ENCODE peak calls at places on chromosome 1, in six cellular contexts. Q is mesenchymal stem cell, O is neuronal stem cell, B is trophoblast cell, T is IMR-90, D is H9. K is an unnamed sample.

GRCh38 chr1:15543589-15544568 is 17.2 kb downstream of the DNAJC16 start:
- DNase-seq in B (no peak), D (no peak), Q (peak; percentile 50), O (no peak), T (peak; percentile 67), K (no peak)

GRCh38 chr1:22412932-22413727 is 38.5 kb upstream of the ZBTB40 start:
- DNase-seq in D (no peak), O (no peak), T (peak; percentile 17), B (peak; percentile 52), Q (peak; percentile 88), K (no peak)

GRCh38 chr1:178870944-178871343 is at the start of gene ANGPTL1:
- DNase-seq in B (no peak), D (no peak), O (peak; percentile 45), T (peak; percentile 73), Q (peak; percentile 64), K (no peak)

GRCh38 chr1:89739013-89739843 is 81.6 kb upstream of the LRRC8D start:
- DNase-seq in O (no peak), B (peak; percentile 50), Q (peak; percentile 45), D (no peak), T (peak; percentile 80), K (no peak)

GRCh38 chr1:205416326-205416725 is 5.5 kb downstream of the LEMD1 start:
- DNase-seq in B (no peak), D (no peak), Q (no peak), O (no peak), T (no peak), K (no peak)

GRCh38 chr1:213457097-213457680 is 406.1 kb downstream of the RPS6KC1 start:
- DNase-seq in T (no peak), Q (no peak), B (no peak), O (no peak), D (no peak), K (no peak)

GRCh38 chr1:213125686-213126085 is 74.6 kb downstream of the RPS6KC1 start:
- DNase-seq in T (no peak), B (no peak), Q (no peak), D (no peak), O (no peak), K (no peak)

GRCh38 chr1:160646711-160647328 is at the start of gene SLAMF1:
- DNase-seq in D (no peak), O (no peak), T (no peak), Q (peak; percentile 78), B (peak; percentile 17), K (no peak)

GRCh38 chr1:218739426-218739825 is 394.3 kb downstream of the TGFB2 start:
- DNase-seq in Q (no peak), B (no peak), O (no peak), T (peak; percentile 58), D (no peak), K (no peak)

GRCh38 chr1:7425771-7426170 is 345.3 kb upstream of the VAMP3 start:
- DNase-seq in B (no peak), D (no peak), T (no peak), Q (no peak), O (no peak), K (no peak)

GRCh38 chr1:172273668-172274396 is 146.7 kb upstream of the C1orf105 start:
- DNase-seq in O (no peak), Q (no peak), D (no peak), T (no peak), B (no peak), K (no peak)

GRCh38 chr1:30962609-30963508 is 54.3 kb upstream of the SDC3 start:
- DNase-seq in T (no peak), Q (no peak), O (no peak), D (no peak), B (no peak), K (no peak)

GRCh38 chr1:247551716-247552115 is 2.8 kb downstream of the GCSAML start:
- DNase-seq in B (peak; percentile 67), T (peak; percentile 24), O (no peak), D (no peak), Q (peak; percentile 76), K (no peak)

GRCh38 chr1:151314137-151314875 is 12.9 kb downstream of the PI4KB start:
- DNase-seq in B (no peak), T (peak; percentile 87), D (no peak), Q (peak; percentile 78), O (no peak), K (no peak)

GRCh38 chr1:95547000-95547399 is 313.0 kb downstream of the RWDD3 start:
- DNase-seq in Q (no peak), T (no peak), B (no peak), O (no peak), D (no peak), K (no peak)

GRCh38 chr1:150302907-150303306 is 9.2 kb downstream of the MRPS21 start:
- DNase-seq in O (no peak), D (no peak), B (no peak), Q (no peak), T (no peak), K (no peak)

GRCh38 chr1:150299716-150300115 is 6.1 kb downstream of the MRPS21 start:
- DNase-seq in T (no peak), D (no peak), O (no peak), B (no peak), Q (no peak), K (no peak)

DNA sequence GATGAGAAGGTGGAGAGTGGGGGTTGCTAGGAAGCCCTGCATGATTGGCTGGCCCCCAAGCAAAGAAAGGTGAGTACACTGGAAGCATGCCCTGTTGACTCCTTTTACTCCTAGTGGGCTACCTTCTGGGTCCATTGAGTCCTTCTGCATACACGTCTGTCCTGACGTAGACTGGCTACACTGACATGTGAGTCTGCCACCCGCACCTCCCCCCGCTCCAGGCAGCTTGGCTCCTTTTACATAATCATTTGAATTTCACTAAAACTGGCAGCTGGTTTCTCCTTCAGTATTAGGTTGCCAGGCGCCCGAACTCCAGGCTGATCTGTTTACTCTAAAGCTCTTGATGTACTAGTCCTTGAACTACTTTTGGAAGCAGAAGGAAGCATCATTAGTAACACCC is 8.7 kb downstream of the MRPS21 start:
- DNase-seq in O (no peak), D (peak; percentile 62), Q (peak; percentile 13), T (no peak), B (no peak), K (no peak)
- H3K18ac ChIP-seq in O (no peak overlapping the region), D (peak overlapping the region; percentile 21), Q (no peak overlapping the region), T (no peak overlapping the region), B (no peak overlapping the region), K (no peak overlapping the region)

DNA sequence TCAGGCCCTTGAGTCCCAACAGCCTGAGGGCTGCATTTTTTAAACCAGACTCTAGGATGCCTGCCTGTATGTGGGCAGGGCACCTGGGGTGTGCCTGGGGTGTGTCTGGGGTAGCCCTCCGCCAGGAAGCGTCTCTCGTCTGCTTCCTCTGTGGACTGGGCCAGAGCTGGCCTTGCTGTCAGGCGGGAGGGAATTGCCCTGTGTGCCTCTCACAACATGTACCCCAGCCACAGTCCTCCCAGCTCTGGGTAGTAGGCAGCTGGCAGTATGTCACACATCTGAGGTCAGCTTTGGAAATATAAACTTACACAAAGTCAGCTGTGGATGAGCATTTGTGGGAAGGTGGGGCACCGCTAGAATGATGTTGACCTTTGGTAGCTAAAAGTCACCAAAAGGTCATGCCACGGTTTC is 13.0 kb downstream of the TRAF5 start:
- DNase-seq in Q (no peak), B (no peak), T (no peak), O (no peak), D (no peak), K (no peak)
- H3K79me1 ChIP-seq in Q (peaks cover 49% of the 10 kb centered on the region), B (no peaks in the 10 kb centered on the region), T (peaks cover 79% of the 10 kb centered on the region), O (peaks cover 8% of the 10 kb centered on the region), D (peaks cover 2% of the 10 kb centered on the region), K (peaks cover 7% of the 10 kb centered on the region)

DNA sequence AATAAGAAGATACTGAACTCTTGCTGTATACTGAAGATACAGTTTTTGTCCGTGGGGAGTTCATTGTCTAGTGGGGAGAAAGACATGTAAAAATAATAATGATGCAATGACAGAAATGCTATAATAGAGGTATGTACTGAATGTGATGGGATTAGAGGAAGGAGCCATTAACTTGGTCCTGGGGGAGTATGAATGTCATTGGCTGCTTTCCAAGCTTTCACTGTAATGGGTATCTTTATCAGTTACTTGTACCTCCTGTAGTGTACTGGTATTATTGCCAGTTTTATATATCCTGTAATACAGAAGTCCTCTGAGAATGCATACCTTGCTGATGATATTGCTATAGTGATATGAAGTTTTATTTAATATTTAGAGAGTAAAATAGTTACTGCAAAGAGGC is 7.4 kb downstream of the BTBD8 start:
- DNase-seq in O (no peak), B (no peak), Q (no peak), D (no peak), T (no peak), K (no peak)
- H3K18ac ChIP-seq in O (no peak overlapping the region), B (no peak overlapping the region), Q (no peak overlapping the region), D (no peak overlapping the region), T (no peak overlapping the region), K (no peak overlapping the region)

DNA sequence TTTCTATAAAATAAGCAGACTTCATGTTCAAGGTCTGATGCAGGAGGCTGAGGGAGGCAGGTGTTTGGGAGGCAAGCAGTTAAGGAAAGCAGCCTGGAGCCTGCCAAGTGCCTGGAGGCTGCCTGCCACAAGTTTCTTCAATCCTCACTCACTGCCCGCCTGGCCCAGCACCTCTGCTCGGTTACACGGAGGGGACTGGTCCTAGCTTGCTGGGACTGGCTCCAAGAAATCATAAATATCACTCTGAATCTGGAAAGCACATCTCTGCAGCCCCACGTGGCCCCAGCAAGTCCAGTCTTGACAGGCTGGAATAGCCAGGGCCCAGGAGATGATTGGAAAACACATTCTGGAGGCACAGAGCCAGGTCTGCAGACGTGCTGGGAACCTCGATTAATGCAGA is 83.9 kb downstream of the BCAR3 start:
- DNase-seq in T (no peak), Q (no peak), D (no peak), B (no peak), O (no peak), K (no peak)
- H3K79me1 ChIP-seq in T (peaks cover 100% of the 10 kb centered on the region), Q (peaks cover 28% of the 10 kb centered on the region), D (no peaks in the 10 kb centered on the region), B (peaks cover 30% of the 10 kb centered on the region), O (peaks cover 4% of the 10 kb centered on the region), K (peaks cover 3% of the 10 kb centered on the region)